ENCODE peak calls at places on chromosomes 3 and 15, in nine cellular contexts. H is WTC11, T is glutamatergic neuron, W is GM13976, U is RWPE1, A is HFFc6, J is AG10803, L is fibroblast of lung, C is keratinocyte. N is an unnamed sample.

GRCh38 chr15:58212909-58213526 is 74.8 kb downstream of the AQP9 start:
- DNase-seq in H (no peak), T (no peak), W (no peak), U (peak), A (peak), J (peak), L (peak), C (no peak), N (no peak)

GRCh38 chr3:43372809-43373587 is 86.7 kb downstream of the SNRK start:
- DNase-seq in H (no peak), T (no peak), W (no peak), U (no peak), A (no peak), J (no peak), L (no peak), C (no peak), N (no peak)

GRCh38 chr3:138019288-138020069 is 9.5 kb downstream of the CLDN18 start:
- DNase-seq in H (no peak), T (no peak), W (no peak), U (no peak), A (no peak), J (no peak), L (no peak), C (no peak), N (no peak)

GRCh38 chr3:177731644-177732268 is 534.5 kb upstream of the TBL1XR1 start:
- DNase-seq in H (no peak), T (no peak), W (no peak), U (no peak), A (peak), J (peak), L (peak), C (no peak), N (peak)

GRCh38 chr3:28972921-28973320 is 307.9 kb upstream of the RBMS3 start:
- DNase-seq in H (no peak), T (no peak), W (no peak), U (no peak), A (peak), J (peak), L (peak), C (no peak), N (no peak)

GRCh38 chr3:108838411-108838810 is 15.8 kb downstream of the TRAT1 start:
- DNase-seq in H (no peak), T (no peak), W (no peak), U (no peak), A (no peak), J (no peak), L (no peak), C (no peak), N (no peak)

GRCh38 chr3:195094211-195094921 is 176.6 kb downstream of the XXYLT1 start:
- DNase-seq in H (no peak), T (peak), W (peak), U (no peak), A (no peak), J (no peak), L (no peak), C (no peak), N (no peak)

GRCh38 chr15:91068966-91069365 is 31.1 kb upstream of the SV2B start:
- DNase-seq in H (no peak), T (no peak), W (no peak), U (no peak), A (no peak), J (no peak), L (no peak), C (no peak), N (no peak)

GRCh38 chr3:14507757-14508504 is 32.2 kb downstream of the GRIP2 start:
- DNase-seq in H (no peak), T (no peak), W (no peak), U (no peak), A (no peak), J (no peak), L (no peak), C (no peak), N (no peak)

GRCh38 chr3:112610121-112610520 is 30.8 kb downstream of the CCDC80 start:
- DNase-seq in H (no peak), T (no peak), W (no peak), U (no peak), A (peak), J (peak), L (peak), C (no peak), N (no peak)

GRCh38 chr3:126521122-126521891 is 2.6 kb upstream of the CHST13 start:
- DNase-seq in H (no peak), T (peak), W (no peak), U (no peak), A (no peak), J (no peak), L (no peak), C (no peak), N (no peak)

GRCh38 chr3:119700269-119700919 is 2.4 kb upstream of the CFAP91 start:
- DNase-seq in H (no peak), T (no peak), W (peak), U (no peak), A (peak), J (peak), L (no peak), C (no peak), N (no peak)

GRCh38 chr15:81887913-81888312 is 157.9 kb downstream of the MEX3B start:
- DNase-seq in H (no peak), T (no peak), W (no peak), U (peak), A (peak), J (peak), L (peak), C (no peak), N (no peak)

GRCh38 chr3:50405249-50405648 is 45.9 kb upstream of the TMEM115 start:
- DNase-seq in H (peak), T (no peak), W (peak), U (peak), A (no peak), J (no peak), L (peak), C (no peak), N (no peak)

GRCh38 chr3:175057406-175057805 is 198.3 kb downstream of the NAALADL2 start:
- DNase-seq in H (no peak), T (no peak), W (no peak), U (no peak), A (no peak), J (peak), L (no peak), C (no peak), N (no peak)

GRCh38 chr15:97904196-97904572 is 56.3 kb upstream of the ARRDC4 start:
- DNase-seq in H (peak), T (peak), W (peak), U (peak), A (peak), J (peak), L (peak), C (no peak), N (peak)

GRCh38 chr3:125008766-125009165 is 47.0 kb downstream of the HEG1 start:
- DNase-seq in H (no peak), T (no peak), W (no peak), U (no peak), A (no peak), J (no peak), L (no peak), C (no peak), N (no peak)

GRCh38 chr3:132867956-132868355 is 145.7 kb upstream of the NPHP3 start:
- DNase-seq in H (no peak), T (no peak), W (no peak), U (no peak), A (no peak), J (peak), L (peak), C (no peak), N (no peak)

GRCh38 chr3:76345878-76346277 is 560.5 kb upstream of the ZNF717 start:
- DNase-seq in H (no peak), T (no peak), W (no peak), U (no peak), A (no peak), J (no peak), L (no peak), C (no peak), N (no peak)

GRCh38 chr15:45884289-45884688 is 249.5 kb downstream of the SQOR start:
- DNase-seq in H (no peak), T (no peak), W (no peak), U (no peak), A (no peak), J (no peak), L (no peak), C (no peak), N (no peak)

GRCh38 chr3:72791132-72791531 is 57.1 kb downstream of the SHQ1 start:
- DNase-seq in H (no peak), T (no peak), W (no peak), U (peak), A (no peak), J (peak), L (no peak), C (no peak), N (no peak)

GRCh38 chr15:77327168-77327567 is 92.7 kb downstream of the PEAK1 start:
- DNase-seq in H (no peak), T (no peak), W (no peak), U (no peak), A (no peak), J (no peak), L (peak), C (no peak), N (no peak)

GRCh38 chr3:126288314-126288713 is 68.9 kb downstream of the KLF15 start:
- DNase-seq in H (no peak), T (peak), W (no peak), U (no peak), A (no peak), J (no peak), L (no peak), C (no peak), N (no peak)

GRCh38 chr3:160822931-160823330 is 66.9 kb downstream of the PPM1L start:
- DNase-seq in H (no peak), T (no peak), W (no peak), U (no peak), A (no peak), J (no peak), L (no peak), C (no peak), N (no peak)

GRCh38 chr3:47082519-47082918 is 81.4 kb downstream of the SETD2 start:
- DNase-seq in H (no peak), T (no peak), W (peak), U (no peak), A (peak), J (peak), L (peak), C (no peak), N (peak)

GRCh38 chr3:19149388-19149787 is 1.1 kb downstream of the KCNH8 start:
- DNase-seq in H (peak), T (no peak), W (peak), U (no peak), A (no peak), J (peak), L (peak), C (no peak), N (no peak)

GRCh38 chr15:37789881-37790280 is 144.6 kb upstream of the TMCO5A start:
- DNase-seq in H (no peak), T (no peak), W (no peak), U (peak), A (peak), J (peak), L (peak), C (peak), N (peak)

GRCh38 chr3:69649120-69649519 is 90.1 kb upstream of the MITF start:
- DNase-seq in H (no peak), T (no peak), W (no peak), U (peak), A (no peak), J (no peak), L (peak), C (no peak), N (no peak)

GRCh38 chr3:172042136-172042535 is 2.8 kb downstream of the FNDC3B start:
- DNase-seq in H (no peak), T (no peak), W (no peak), U (no peak), A (peak), J (peak), L (no peak), C (no peak), N (no peak)

GRCh38 chr15:82569834-82570233 is 29.6 kb upstream of the RPS17 start:
- DNase-seq in H (no peak), T (no peak), W (no peak), U (no peak), A (no peak), J (no peak), L (no peak), C (no peak), N (no peak)

GRCh38 chr3:41690766-41691563 is 270.9 kb downstream of the ULK4 start:
- DNase-seq in H (no peak), T (no peak), W (no peak), U (no peak), A (no peak), J (no peak), L (peak), C (no peak), N (no peak)

GRCh38 chr3:176595307-176595706 is 602.0 kb downstream of the TBL1XR1 start:
- DNase-seq in H (no peak), T (no peak), W (no peak), U (no peak), A (no peak), J (no peak), L (no peak), C (no peak), N (no peak)

GRCh38 chr15:81221449-81221848 is 24.8 kb downstream of the IL16 start:
- DNase-seq in H (no peak), T (no peak), W (no peak), U (no peak), A (no peak), J (peak), L (no peak), C (no peak), N (peak)

GRCh38 chr3:42868841-42869240 is 6.8 kb downstream of the CYP8B1 start:
- DNase-seq in H (no peak), T (no peak), W (no peak), U (no peak), A (no peak), J (no peak), L (no peak), C (no peak), N (no peak)

GRCh38 chr3:123105201-123106189 is 38.7 kb downstream of the PDIA5 start:
- DNase-seq in H (no peak), T (no peak), W (peak), U (no peak), A (no peak), J (no peak), L (no peak), C (no peak), N (no peak)
- TF ChIP-seq CTCF in H (no peak), T (no peak), W (no peak), U (no peak), A (no peak), J (no peak), L (no peak), C (no peak), N (no peak)

DNA sequence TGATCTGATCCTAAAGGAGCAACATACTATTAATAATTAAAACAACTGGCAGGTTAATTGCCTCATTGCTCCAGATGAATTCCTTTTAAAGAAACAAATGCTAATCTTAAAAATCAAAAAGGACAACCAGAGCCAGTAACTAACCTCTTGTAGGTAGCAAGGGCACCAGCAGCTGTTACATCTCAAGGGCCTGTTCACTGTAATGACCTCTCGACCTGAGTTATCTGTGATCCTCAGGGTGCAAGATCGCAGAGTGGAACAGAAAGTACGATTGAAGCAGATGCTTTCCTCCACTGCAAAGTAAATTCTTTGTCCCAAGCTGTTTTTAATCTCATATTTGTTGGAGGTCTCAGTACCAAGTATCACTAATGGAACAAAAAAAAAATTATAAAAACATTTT is 11.4 kb downstream of the PLSCR5 start:
- DNase-seq in H (no peak), T (no peak), W (no peak), U (no peak), A (no peak), J (no peak), L (no peak), C (no peak), N (no peak)
- TF ChIP-seq CTCF in H (no peak), T (no peak), W (no peak), U (no peak), A (no peak), J (no peak), L (no peak), C (no peak), N (no peak)

GRCh38 chr3:11734-12133 is 184.8 kb upstream of the CHL1 start:
- DNase-seq in H (no peak), T (peak), W (no peak), U (peak), A (no peak), J (peak), L (peak), C (no peak), N (no peak)

GRCh38 chr3:16366-16765 is 180.2 kb upstream of the CHL1 start:
- DNase-seq in H (no peak), T (no peak), W (no peak), U (no peak), A (no peak), J (no peak), L (no peak), C (no peak), N (no peak)

DNA sequence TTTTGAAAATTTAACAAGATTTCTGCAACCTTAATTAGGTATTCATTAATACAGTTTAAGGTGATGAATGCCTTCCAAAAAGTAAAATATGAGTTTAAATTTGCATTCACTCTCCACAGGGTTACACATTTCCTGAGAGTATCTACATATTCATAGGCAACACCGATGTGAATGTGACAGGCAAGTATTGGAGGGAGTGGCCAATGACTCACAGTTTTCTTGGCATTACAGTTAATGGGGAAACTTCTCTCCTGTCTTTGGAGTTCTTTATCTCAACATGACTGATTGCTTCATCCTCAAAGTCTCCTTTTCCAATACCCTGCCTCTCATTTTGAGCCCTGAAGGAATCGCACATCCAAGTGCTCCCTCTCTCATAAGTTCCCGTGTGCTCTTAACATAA is 181.9 kb upstream of the CHL1 start:
- DNase-seq in H (no peak), T (no peak), W (no peak), U (no peak), A (no peak), J (no peak), L (no peak), C (no peak), N (no peak)
- TF ChIP-seq CTCF in H (no peak), T (no peak), W (no peak), U (no peak), A (no peak), J (no peak), L (no peak), C (no peak), N (no peak)

GRCh38 chr3:134136604-134137003 is 106.9 kb upstream of the SLCO2A1 start:
- DNase-seq in H (no peak), T (no peak), W (no peak), U (no peak), A (no peak), J (no peak), L (no peak), C (no peak), N (no peak)

GRCh38 chr3:134132961-134133360 is 103.2 kb upstream of the SLCO2A1 start:
- DNase-seq in H (no peak), T (no peak), W (no peak), U (no peak), A (no peak), J (no peak), L (peak), C (no peak), N (no peak)

GRCh38 chr3:134134698-134135415 is 105.1 kb upstream of the SLCO2A1 start:
- DNase-seq in H (no peak), T (no peak), W (no peak), U (no peak), A (no peak), J (no peak), L (no peak), C (no peak), N (no peak)

DNA sequence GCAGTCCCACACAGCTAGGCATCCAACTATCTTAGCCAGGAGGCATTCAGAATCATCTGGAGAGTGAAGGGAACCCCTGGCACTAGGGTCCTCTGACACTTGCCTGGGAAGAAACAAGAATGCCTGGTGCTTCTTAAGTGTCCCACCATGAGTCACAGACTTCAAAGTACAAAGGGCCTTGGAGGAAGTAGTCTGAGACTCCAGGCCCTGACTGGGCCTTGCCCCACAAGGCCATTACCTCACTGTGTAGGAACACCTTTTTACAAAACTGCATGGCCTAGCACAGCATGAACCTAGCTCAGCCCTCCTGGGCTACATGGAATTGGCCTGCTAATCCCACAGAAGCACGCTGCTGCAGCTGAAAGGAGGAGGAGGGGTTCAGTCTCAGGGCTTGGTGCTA is 104.5 kb upstream of the SLCO2A1 start:
- DNase-seq in H (no peak), T (no peak), W (no peak), U (no peak), A (no peak), J (no peak), L (no peak), C (no peak), N (no peak)
- TF ChIP-seq CTCF in H (no peak), T (no peak), W (no peak), U (no peak), A (no peak), J (no peak), L (no peak), C (no peak), N (no peak)

DNA sequence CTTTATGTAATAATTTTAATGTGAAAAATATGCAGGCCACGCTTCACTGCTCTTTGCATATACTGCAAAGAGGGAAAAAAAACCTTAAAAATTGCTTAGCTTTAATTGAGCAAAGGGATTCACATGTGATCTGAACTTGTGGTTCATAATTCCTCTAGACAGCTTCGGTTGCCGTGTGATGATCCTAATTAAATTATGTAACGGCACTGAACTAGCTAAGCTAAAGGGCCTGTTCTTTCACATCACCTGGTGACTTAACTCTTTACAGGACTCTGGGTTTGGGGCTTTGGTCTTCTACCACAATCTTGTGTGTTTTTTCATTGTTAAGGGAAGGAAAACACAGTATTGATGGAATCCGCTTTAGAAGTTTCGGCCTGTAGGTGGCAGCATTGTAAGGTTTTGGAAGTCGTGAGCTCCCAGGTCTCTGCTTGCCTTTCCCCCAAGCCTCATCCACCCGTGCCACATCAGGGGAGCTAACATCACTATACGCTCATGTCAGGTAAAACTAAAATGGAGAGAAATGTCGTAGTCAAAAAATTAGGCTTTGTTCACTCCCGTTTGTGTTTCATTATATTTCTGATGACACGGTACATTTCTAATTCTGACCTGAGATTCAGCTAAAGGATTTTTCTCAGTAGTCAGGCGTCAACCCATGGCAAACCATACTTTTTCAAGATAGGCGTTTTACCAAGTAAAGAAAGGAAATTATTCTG is 205.6 kb upstream of the DPH6 start:
- DNase-seq in H (peak), T (peak), W (peak), U (peak), A (peak), J (peak), L (peak), C (no peak), N (peak)
- TF ChIP-seq CTCF in H (peak), T (peak), W (peak), U (peak), A (peak), J (peak), L (peak), C (peak), N (peak)